ENCODE peak calls at places on chromosomes 3 and 15, in seven cellular contexts. M is H9, P is neuronal stem cell, K is H1, N is trophoblast cell, F is mesenchymal stem cell, D is IMR-90. G is an unnamed sample.

GRCh38 chr3:133386876-133387275 is 13.0 kb upstream of the BFSP2 start:
- DNase-seq in P (no peak), F (no peak), K (no peak), M (no peak), D (no peak), N (no peak), G (no peak)

GRCh38 chr3:141384157-141384556 is 15.9 kb downstream of the ZBTB38 start:
- DNase-seq in P (no peak), N (no peak), M (no peak), F (peak; percentile 36), K (no peak), D (peak; percentile 70), G (no peak)

GRCh38 chr15:64640146-64640868 is 135.1 kb downstream of the RBPMS2 start:
- DNase-seq in N (peak; percentile 45), D (no peak), P (no peak), K (no peak), M (no peak), F (peak; percentile 33), G (no peak)

GRCh38 chr15:32790352-32790999 is 72.7 kb downstream of the GREM1 start:
- DNase-seq in P (no peak), K (no peak), D (peak; percentile 79), F (peak; percentile 64), N (no peak), M (no peak), G (no peak)

GRCh38 chr3:129507181-129507831 is 21.1 kb upstream of the RHO start:
- DNase-seq in P (no peak), D (no peak), K (no peak), F (no peak), N (no peak), M (no peak), G (no peak)

GRCh38 chr15:77030042-77030927 is 35.4 kb downstream of the PSTPIP1 start:
- DNase-seq in P (no peak), D (no peak), K (peak; percentile 68), N (no peak), F (no peak), M (peak; percentile 50), G (no peak)

GRCh38 chr15:69044899-69045298 is 30.4 kb downstream of the NOX5 start:
- DNase-seq in P (no peak), M (no peak), N (peak; percentile 90), D (peak; percentile 69), K (peak; percentile 38), F (peak; percentile 90), G (peak; percentile 84)

GRCh38 chr3:142608615-142609014 is 12.4 kb downstream of the PLS1 start:
- DNase-seq in K (no peak), D (no peak), N (peak; percentile 98), P (no peak), M (no peak), F (no peak), G (peak; percentile 52)

GRCh38 chr3:119700269-119700919 is 2.4 kb upstream of the CFAP91 start:
- DNase-seq in M (no peak), N (peak; percentile 21), F (peak; percentile 66), P (no peak), K (no peak), D (peak; percentile 57), G (no peak)

GRCh38 chr3:42042747-42043115 is 48.4 kb upstream of the TRAK1 start:
- DNase-seq in D (no peak), N (no peak), K (no peak), F (no peak), M (no peak), P (no peak), G (no peak)

GRCh38 chr3:127792664-127793292 is 29.5 kb downstream of the MGLL start:
- DNase-seq in K (no peak), M (no peak), D (peak; percentile 98), F (peak; percentile 80), P (no peak), N (peak; percentile 46), G (no peak)

GRCh38 chr3:171569571-171570132 is 109.4 kb upstream of the TNIK start:
- DNase-seq in M (no peak), F (no peak), K (no peak), N (no peak), D (no peak), P (no peak), G (peak; percentile 21)

GRCh38 chr15:85094685-85095084 is 113.0 kb downstream of the PDE8A start:
- DNase-seq in D (peak; percentile 74), M (no peak), P (no peak), N (no peak), K (no peak), F (peak; percentile 38), G (no peak)

GRCh38 chr3:7280318-7280717 is 419.4 kb downstream of the GRM7 start:
- DNase-seq in K (no peak), D (no peak), N (no peak), F (no peak), M (no peak), P (no peak), G (no peak)
- H3K18ac ChIP-seq in K (no peak overlapping the region), D (no peak overlapping the region), N (no peak overlapping the region), F (no peak overlapping the region), M (no peak overlapping the region), P (no peak overlapping the region), G (no peak overlapping the region)

GRCh38 chr3:186247821-186248814 is 113.9 kb downstream of the DGKG start:
- DNase-seq in M (no peak), N (no peak), P (no peak), F (no peak), K (no peak), D (peak; percentile 17), G (no peak)
- H3K18ac ChIP-seq in M (no peak overlapping the region), N (no peak overlapping the region), P (no peak overlapping the region), F (no peak overlapping the region), K (no peak overlapping the region), D (no peak overlapping the region), G (no peak overlapping the region)

GRCh38 chr3:177362646-177363045 is 165.4 kb upstream of the TBL1XR1 start:
- DNase-seq in K (no peak), N (no peak), P (no peak), F (no peak), M (no peak), D (no peak), G (no peak)

GRCh38 chr3:177361042-177361938 is 164.0 kb upstream of the TBL1XR1 start:
- DNase-seq in D (no peak), F (no peak), N (no peak), M (no peak), P (no peak), K (peak; percentile 37), G (peak; percentile 68)

GRCh38 chr3:177367783-177368182 is 170.5 kb upstream of the TBL1XR1 start:
- DNase-seq in M (no peak), P (no peak), D (no peak), F (no peak), N (no peak), K (no peak), G (no peak)

GRCh38 chr3:177359601-177360357 is 162.5 kb upstream of the TBL1XR1 start:
- DNase-seq in N (peak; percentile 93), D (peak; percentile 99), F (peak; percentile 99), P (peak; percentile 94), M (peak; percentile 95), K (peak; percentile 98), G (peak; percentile 100)

GRCh38 chr3:177364236-177364635 is 167.0 kb upstream of the TBL1XR1 start:
- DNase-seq in N (no peak), F (no peak), M (no peak), P (no peak), D (no peak), K (no peak), G (no peak)
- H3K18ac ChIP-seq in N (no peak overlapping the region), F (peak overlapping the region; percentile 56), M (no peak overlapping the region), P (no peak overlapping the region), D (no peak overlapping the region), K (no peak overlapping the region), G (no peak overlapping the region)

GRCh38 chr3:53941945-53942344 is 50.3 kb upstream of the SELENOK start:
- DNase-seq in N (no peak), P (no peak), F (no peak), K (no peak), D (no peak), M (no peak), G (peak; percentile 19)
- H3K18ac ChIP-seq in N (no peak overlapping the region), P (no peak overlapping the region), F (no peak overlapping the region), K (no peak overlapping the region), D (no peak overlapping the region), M (no peak overlapping the region), G (no peak overlapping the region)

DNA sequence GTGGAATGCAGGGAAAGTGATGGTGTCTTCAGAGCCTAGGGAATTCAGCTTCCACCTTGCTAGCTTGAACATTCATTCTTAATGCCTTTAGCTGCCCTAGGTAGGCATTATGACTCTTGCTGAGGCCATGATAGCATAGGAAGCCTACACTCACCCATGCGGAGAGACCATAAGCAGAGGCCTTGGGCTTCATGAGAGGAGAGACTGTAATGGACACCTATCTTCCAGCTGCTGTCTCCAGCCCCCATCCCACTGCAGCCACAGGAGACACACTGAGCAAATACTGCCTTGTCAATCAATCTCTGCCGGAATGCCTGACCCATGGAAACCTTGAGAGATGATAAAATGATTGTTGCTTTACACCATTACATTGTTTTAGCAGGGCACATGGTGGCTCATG is 266.0 kb downstream of the CNTN3 start:
- DNase-seq in M (no peak), D (no peak), K (no peak), P (no peak), N (no peak), F (no peak), G (no peak)
- H3K18ac ChIP-seq in M (no peak overlapping the region), D (no peak overlapping the region), K (no peak overlapping the region), P (no peak overlapping the region), N (no peak overlapping the region), F (no peak overlapping the region), G (no peak overlapping the region)

GRCh38 chr15:98651581-98652220 is 3.4 kb downstream of the IGF1R start:
- DNase-seq in M (no peak), D (peak; percentile 38), K (no peak), P (no peak), F (peak; percentile 30), N (no peak), G (peak; percentile 85)

GRCh38 chr15:98650871-98651481 is 2.6 kb downstream of the IGF1R start:
- DNase-seq in K (no peak), N (peak; percentile 29), D (peak; percentile 49), P (no peak), M (no peak), F (peak; percentile 65), G (peak; percentile 63)

GRCh38 chr15:98648654-98649537 is 557 bp downstream of the IGF1R start:
- DNase-seq in M (no peak), F (peak; percentile 67), N (peak; percentile 30), P (peak; percentile 72), D (peak; percentile 47), K (no peak), G (peak; percentile 78)

GRCh38 chr15:98649621-98649995 is 1.3 kb downstream of the IGF1R start:
- DNase-seq in M (no peak), N (peak; percentile 7), P (no peak), F (peak; percentile 67), D (no peak), K (no peak), G (no peak)

DNA sequence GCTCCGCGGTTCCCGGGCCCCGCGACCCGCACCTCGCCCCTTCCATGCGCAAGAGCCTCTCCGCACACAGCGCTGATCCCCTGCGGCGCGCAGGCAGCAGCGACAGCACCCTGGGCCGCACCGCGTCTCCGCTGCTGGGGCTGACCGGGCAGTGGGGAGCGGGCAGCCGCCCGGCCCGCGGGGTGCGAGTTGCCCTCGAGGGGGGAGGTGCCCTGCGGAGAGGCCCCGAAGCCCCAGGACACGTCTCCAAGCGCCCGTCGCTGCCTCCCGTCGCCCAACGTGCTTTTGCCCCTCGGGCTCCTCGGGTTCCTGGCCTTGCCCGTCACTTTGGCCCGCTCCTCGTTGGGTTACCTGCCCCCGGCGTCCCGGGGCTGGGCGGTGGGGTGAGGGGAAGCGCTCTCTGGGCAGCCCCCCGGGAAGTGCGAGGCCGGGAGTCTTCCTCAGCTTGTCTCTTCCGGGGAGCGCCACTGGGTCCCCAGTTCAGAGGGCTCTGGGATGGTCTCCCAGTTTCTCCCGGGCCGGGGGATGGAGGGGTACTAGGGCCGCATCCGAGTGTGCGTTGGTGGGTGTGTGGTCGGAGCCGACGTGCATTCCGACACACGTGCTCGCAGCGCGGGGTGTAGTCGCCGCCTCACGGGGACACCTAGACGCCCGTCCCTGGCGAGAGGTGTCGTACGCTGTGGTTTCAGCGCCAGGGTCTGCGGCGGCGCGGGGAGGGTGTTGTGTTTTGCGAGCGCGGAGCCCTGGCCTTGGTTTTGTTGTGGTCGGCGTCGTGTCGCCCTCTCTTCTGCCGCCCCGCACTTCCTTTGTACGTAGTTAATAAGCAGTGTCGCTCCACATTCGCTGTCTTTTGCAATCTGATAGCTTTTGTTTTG is 1.9 kb downstream of the IGF1R start:
- DNase-seq in P (no peak), K (no peak), F (peak; percentile 50), M (no peak), N (peak; percentile 16), D (peak; percentile 39), G (peak; percentile 73)
- H3K18ac ChIP-seq in P (peak overlapping the region; percentile 99), K (peak overlapping the region; percentile 78), F (peak overlapping the region; percentile 98), M (peak overlapping the region; percentile 87), N (peak overlapping the region; percentile 64), D (peak overlapping the region; percentile 11), G (peak overlapping the region; percentile 92)